ENCODE peak calls at places on chromosomes 12 and 14, in four cellular contexts. U, K, S and A are unnamed samples. For H3K27me3 and H3K9me3, the result is how much of the 10 kb centered on the place peaks cover.

GRCh38 chr12:51208016-51208660 is 9.7 kb downstream of the POU6F1 start:
- DNase-seq in U (no peak), K (no peak), S (no peak), A (no peak)

GRCh38 chr14:63478024-63478423 is 65.2 kb downstream of the PPP2R5E start:
- DNase-seq in U (no peak), K (no peak), S (no peak), A (no peak)

GRCh38 chr14:105168979-105169507 is 467 bp upstream of the JAG2 start:
- DNase-seq in U (no peak), K (peak), S (peak), A (peak)

GRCh38 chr12:124881123-124881522 is 17.5 kb upstream of the SCARB1 start:
- DNase-seq in U (no peak), K (no peak), S (no peak), A (no peak)

GRCh38 chr14:36791402-36791801 is 129.7 kb downstream of the PAX9 start:
- DNase-seq in U (no peak), K (no peak), S (no peak), A (no peak)

GRCh38 chr12:55922126-55922525 is 5.6 kb downstream of the PYM1 start:
- DNase-seq in U (no peak), K (no peak), S (no peak), A (no peak)

GRCh38 chr12:89348894-89349669 is 3.2 kb downstream of the DUSP6 start:
- DNase-seq in U (no peak), K (no peak), S (no peak), A (no peak)

GRCh38 chr12:83075471-83075870 is 388.8 kb downstream of the TMTC2 start:
- DNase-seq in U (no peak), K (no peak), S (no peak), A (no peak)

GRCh38 chr14:38944691-38945090 is 158.3 kb downstream of the SEC23A start:
- DNase-seq in U (no peak), K (no peak), S (no peak), A (no peak)

GRCh38 chr14:73723799-73724621 is 9.8 kb upstream of the PNMA1 start:
- DNase-seq in U (peak), K (no peak), S (peak), A (no peak)

GRCh38 chr12:5081016-5081415 is 37.3 kb downstream of the KCNA5 start:
- DNase-seq in U (peak), K (no peak), S (peak), A (no peak)

DNA sequence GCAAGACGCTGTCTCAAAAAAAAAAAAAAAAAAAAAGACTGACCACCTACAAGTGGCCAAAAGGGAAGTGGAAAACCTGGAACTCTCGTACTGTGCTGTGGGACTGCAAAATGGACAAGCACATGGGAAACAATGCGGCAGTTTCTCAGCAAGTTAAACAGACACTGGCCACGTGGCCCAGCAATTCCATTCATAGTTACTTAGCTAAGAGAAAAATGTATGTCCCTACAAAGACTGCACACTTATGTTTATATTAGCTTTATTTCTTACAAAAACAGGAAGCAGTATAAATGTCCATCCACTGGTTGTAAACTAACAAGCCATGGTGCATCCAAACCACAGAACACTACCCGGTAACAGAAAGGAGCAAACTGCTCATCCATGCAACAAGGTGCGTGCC is 5.6 kb downstream of the CHFR start:
- DNase-seq in U (no peak), K (no peak), S (no peak), A (no peak)
- H3K27me3 ChIP-seq in U (under half), K (under half), S (under half), A (under half)

GRCh38 chr12:34401659-34402227 is 379.4 kb downstream of the ALG10 start:
- DNase-seq in U (peak), K (no peak), S (peak), A (no peak)

GRCh38 chr12:34402899-34403705 is 380.8 kb downstream of the ALG10 start:
- DNase-seq in U (peak), K (no peak), S (peak), A (no peak)

GRCh38 chr12:34403706-34404376 is 381.5 kb downstream of the ALG10 start:
- DNase-seq in U (peak), K (no peak), S (peak), A (no peak)

GRCh38 chr12:34400986-34401658 is 378.8 kb downstream of the ALG10 start:
- DNase-seq in U (peak), K (no peak), S (peak), A (no peak)

GRCh38 chr12:34402228-34402898 is 380.1 kb downstream of the ALG10 start:
- DNase-seq in U (peak), K (no peak), S (peak), A (no peak)
- H3K9me3 ChIP-seq in U (half or more), K (under half), S (under half), A (under half)

DNA sequence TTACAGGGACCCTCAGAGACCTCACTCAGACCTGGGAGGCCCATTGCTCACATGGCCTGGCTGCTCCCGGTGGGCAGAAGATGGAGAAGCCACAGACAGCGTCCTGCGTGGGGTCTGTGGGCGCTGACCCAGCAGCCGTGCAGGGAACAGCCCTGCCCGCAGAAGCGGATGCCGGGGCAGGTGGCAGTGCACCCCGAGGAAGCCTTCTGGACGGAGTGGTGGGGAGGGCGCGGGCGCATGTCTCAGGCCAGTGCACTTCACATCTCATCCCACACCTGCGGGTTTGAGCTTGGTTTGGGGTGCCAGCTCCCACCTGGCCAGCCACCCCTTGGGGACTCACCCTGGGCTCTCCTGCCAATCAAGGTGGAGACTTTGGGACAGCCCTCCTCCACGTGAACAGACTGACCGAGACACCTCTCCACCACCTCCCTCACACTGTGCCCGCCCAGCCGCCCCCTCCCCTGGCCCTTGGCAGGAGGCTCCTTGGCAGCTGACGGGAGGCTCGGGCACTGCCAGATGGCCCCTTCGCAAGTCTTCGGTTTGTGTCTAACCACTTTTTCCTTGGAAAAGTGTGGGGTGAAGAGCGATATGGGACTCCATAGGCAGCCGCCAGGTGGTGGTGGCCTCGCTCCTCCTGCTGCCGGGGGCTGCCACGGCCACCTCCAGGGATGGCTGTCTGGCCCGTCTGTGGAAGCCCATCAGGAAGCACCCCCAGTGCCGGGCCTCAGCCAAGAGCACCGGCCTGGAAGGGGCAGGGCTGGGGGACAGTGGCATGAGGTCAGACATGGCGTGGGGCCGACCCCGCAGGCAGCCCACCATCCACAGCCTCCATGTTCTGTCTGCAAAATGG is 58.9 kb downstream of the LRCOL1 start:
- DNase-seq in U (no peak), K (no peak), S (no peak), A (no peak)
- H3K27me3 ChIP-seq in U (under half), K (under half), S (under half), A (under half)

GRCh38 chr14:92984082-92984788 is 61.3 kb downstream of the CHGA start:
- DNase-seq in U (no peak), K (no peak), S (no peak), A (no peak)

GRCh38 chr14:92978229-92979021 is 55.5 kb downstream of the CHGA start:
- DNase-seq in U (no peak), K (no peak), S (no peak), A (no peak)

GRCh38 chr14:92982941-92983340 is 60.0 kb downstream of the CHGA start:
- DNase-seq in U (no peak), K (no peak), S (no peak), A (no peak)

GRCh38 chr14:92981726-92982125 is 58.8 kb downstream of the CHGA start:
- DNase-seq in U (no peak), K (no peak), S (no peak), A (no peak)

GRCh38 chr14:92980866-92981265 is 57.9 kb downstream of the CHGA start:
- DNase-seq in U (no peak), K (no peak), S (no peak), A (no peak)
- H3K9me3 ChIP-seq in U (under half), K (under half), S (under half), A (under half)

GRCh38 chr14:76848879-76849278 is 22.7 kb downstream of the LRRC74A start:
- DNase-seq in U (no peak), K (no peak), S (no peak), A (no peak)

GRCh38 chr14:76842414-76842813 is 16.2 kb downstream of the LRRC74A start:
- DNase-seq in U (no peak), K (no peak), S (no peak), A (no peak)

GRCh38 chr14:76844223-76844622 is 18.0 kb downstream of the LRRC74A start:
- DNase-seq in U (peak), K (peak), S (peak), A (peak)

DNA sequence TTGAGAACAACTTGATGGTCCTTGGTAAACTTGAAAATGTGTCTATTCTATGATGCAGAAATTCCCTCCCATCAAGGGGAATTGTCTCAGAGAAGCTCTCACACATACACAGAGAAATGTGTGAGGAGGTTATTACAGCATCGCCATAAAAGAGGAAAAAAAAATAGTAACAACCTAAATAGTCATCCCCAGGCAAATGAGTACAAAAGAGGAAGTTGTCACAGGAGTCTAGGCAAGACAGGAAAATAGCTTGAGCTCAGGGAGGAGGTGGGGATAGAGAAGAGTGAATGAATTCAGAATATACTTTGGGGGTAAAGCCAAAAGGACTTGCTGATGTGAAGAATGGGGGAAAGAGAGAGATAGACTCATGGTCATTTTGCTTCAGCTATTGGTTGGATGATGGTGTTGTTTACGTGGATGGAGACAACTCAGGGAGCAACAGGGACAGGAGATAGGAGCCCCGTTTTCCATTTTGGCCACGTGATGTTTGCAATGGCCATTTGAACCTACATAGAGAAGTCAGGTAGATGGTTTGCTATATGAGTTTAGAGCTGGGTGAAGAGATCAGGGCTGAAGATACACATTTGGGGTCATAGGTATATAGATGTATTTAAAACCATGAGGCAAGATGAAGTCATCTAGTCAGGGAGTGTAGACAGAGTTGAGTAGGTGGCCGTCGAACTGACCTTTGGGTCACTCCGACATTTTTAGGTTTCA is 20.3 kb downstream of the LRRC74A start:
- DNase-seq in U (no peak), K (no peak), S (no peak), A (no peak)
- H3K27me3 ChIP-seq in U (under half), K (under half), S (under half), A (under half)

GRCh38 chr14:24317141-24317927 is 6.0 kb downstream of the LTB4R start:
- DNase-seq in U (no peak), K (no peak), S (no peak), A (no peak)

GRCh38 chr14:24315807-24316596 is 4.7 kb downstream of the LTB4R start:
- DNase-seq in U (peak), K (no peak), S (no peak), A (no peak)

GRCh38 chr14:24315243-24315806 is 4.0 kb downstream of the LTB4R start:
- DNase-seq in U (no peak), K (no peak), S (no peak), A (no peak)

GRCh38 chr14:24314377-24315193 is 3.3 kb downstream of the LTB4R start:
- DNase-seq in U (no peak), K (no peak), S (no peak), A (no peak)

GRCh38 chr14:24316597-24316950 is 5.3 kb downstream of the LTB4R start:
- DNase-seq in U (no peak), K (no peak), S (no peak), A (no peak)
- H3K9me3 ChIP-seq in U (under half), K (under half), S (under half), A (under half)